ENCODE peak calls at places on chromosome 19, in five cellular contexts. B is uterus; E is tibial artery; D is sigmoid colon; P is CD8-positive, alpha-beta T cell. H is an unnamed sample. For H3K4me1, the result is how much of the 10 kb centered on the place peaks cover.

GRCh38 chr19:18496167-18496979 is 25.5 kb downstream of the ELL start:
- DNase-seq in B (no peak), E (no peak), D (no peak), P (peak), H (peak)

GRCh38 chr19:51295382-51296126 is 15.9 kb upstream of the IGLON5 start:
- DNase-seq in B (no peak), E (no peak), D (no peak), P (no peak), H (no peak)

GRCh38 chr19:8069116-8069973 is 16.8 kb downstream of the CCL25 start:
- DNase-seq in B (no peak), E (no peak), D (no peak), P (no peak), H (no peak)

GRCh38 chr19:34778342-34778741 is 5.3 kb upstream of the ZNF599 start:
- DNase-seq in B (no peak), E (no peak), D (no peak), P (no peak), H (no peak)

GRCh38 chr19:33293255-33294057 is 8.9 kb downstream of the CEBPA start:
- DNase-seq in B (peak), E (no peak), D (no peak), P (no peak), H (no peak)

GRCh38 chr19:58274771-58275199 is 4.0 kb upstream of the ZNF8 start:
- DNase-seq in B (no peak), E (no peak), D (no peak), P (no peak), H (no peak)

GRCh38 chr19:9720541-9720940 is 45.6 kb upstream of the ZNF562 start:
- DNase-seq in B (no peak), E (no peak), D (no peak), P (no peak), H (no peak)

GRCh38 chr19:33697766-33698165 is 76.0 kb downstream of the CHST8 start:
- DNase-seq in B (no peak), E (no peak), D (no peak), P (no peak), H (no peak)

GRCh38 chr19:57377498-57378146 is 12.0 kb upstream of the ZNF548 start:
- DNase-seq in B (no peak), E (no peak), D (no peak), P (no peak), H (no peak)

GRCh38 chr19:19405919-19406877 is 723 bp downstream of the GATAD2A start:
- DNase-seq in B (peak), E (peak), D (peak), P (peak), H (peak)

GRCh38 chr19:55437410-55437809 is 5.7 kb downstream of the SHISA7 start:
- DNase-seq in B (no peak), E (no peak), D (no peak), P (no peak), H (peak)

GRCh38 chr19:5947435-5947834 is 30.5 kb downstream of the RANBP3 start:
- DNase-seq in B (peak), E (peak), D (peak), P (no peak), H (peak)

GRCh38 chr19:54439174-54439851 is 9.7 kb upstream of the LENG8 start:
- DNase-seq in B (no peak), E (no peak), D (no peak), P (peak), H (no peak)

GRCh38 chr19:10701955-10702307 is 692 bp downstream of the QTRT1 start:
- DNase-seq in B (no peak), E (no peak), D (no peak), P (no peak), H (no peak)

GRCh38 chr19:51000981-51001380 is 423 bp downstream of the KLK8 start:
- DNase-seq in B (no peak), E (no peak), D (peak), P (no peak), H (no peak)

GRCh38 chr19:8085606-8086464 is 33.3 kb downstream of the CCL25 start:
- DNase-seq in B (no peak), E (no peak), D (no peak), P (no peak), H (no peak)

GRCh38 chr19:7970716-7971448 is 27.4 kb upstream of the TIMM44 start:
- DNase-seq in B (no peak), E (no peak), D (no peak), P (no peak), H (no peak)

GRCh38 chr19:51694318-51695085 is 1.4 kb downstream of the SPACA6 start:
- DNase-seq in B (no peak), E (no peak), D (no peak), P (no peak), H (no peak)

GRCh38 chr19:7242601-7243258 is 51.5 kb downstream of the INSR start:
- DNase-seq in B (peak), E (no peak), D (no peak), P (no peak), H (no peak)

GRCh38 chr19:50462970-50463369 is 13.3 kb upstream of the EMC10 start:
- DNase-seq in B (no peak), E (no peak), D (no peak), P (no peak), H (no peak)

GRCh38 chr19:18153555-18154134 is 682 bp downstream of the PIK3R2 start:
- DNase-seq in B (no peak), E (no peak), D (no peak), P (peak), H (no peak)

GRCh38 chr19:2561895-2562294 is 86.0 kb downstream of the GADD45B start:
- DNase-seq in B (no peak), E (no peak), D (no peak), P (peak), H (peak)

GRCh38 chr19:44515031-44515430 is 14.4 kb downstream of the CEACAM20 start:
- DNase-seq in B (no peak), E (no peak), D (no peak), P (no peak), H (no peak)

GRCh38 chr19:58229255-58229639 is 533 bp downstream of the ZNF544 start:
- DNase-seq in B (no peak), E (no peak), D (no peak), P (no peak), H (no peak)

GRCh38 chr19:50475736-50476223 is 527 bp upstream of the EMC10 start:
- DNase-seq in B (no peak), E (no peak), D (no peak), P (no peak), H (no peak)

GRCh38 chr19:35736913-35737886 is 5.1 kb downstream of the IGFLR1 start:
- DNase-seq in B (no peak), E (no peak), D (no peak), P (peak), H (no peak)

GRCh38 chr19:31626941-31627340 is 277.7 kb upstream of the TSHZ3 start:
- DNase-seq in B (no peak), E (no peak), D (no peak), P (no peak), H (no peak)

GRCh38 chr19:6718741-6719539 is 1.5 kb downstream of the C3 start:
- DNase-seq in B (no peak), E (no peak), D (peak), P (peak), H (no peak)

GRCh38 chr19:18519962-18520847 is 1.7 kb downstream of the ELL start:
- DNase-seq in B (peak), E (no peak), D (peak), P (peak), H (peak)

GRCh38 chr19:45547965-45548609 is 36.5 kb downstream of the OPA3 start:
- DNase-seq in B (no peak), E (no peak), D (no peak), P (no peak), H (no peak)

GRCh38 chr19:10568826-10569651 is at the start of gene CDKN2D:
- DNase-seq in B (peak), E (peak), D (peak), P (peak), H (peak)

GRCh38 chr19:19561946-19562664 is 24.0 kb downstream of the CILP2 start:
- DNase-seq in B (no peak), E (no peak), D (no peak), P (no peak), H (no peak)

GRCh38 chr19:44685877-44686276 is 13.1 kb upstream of the CEACAM16 start:
- DNase-seq in B (no peak), E (no peak), D (no peak), P (no peak), H (no peak)

DNA sequence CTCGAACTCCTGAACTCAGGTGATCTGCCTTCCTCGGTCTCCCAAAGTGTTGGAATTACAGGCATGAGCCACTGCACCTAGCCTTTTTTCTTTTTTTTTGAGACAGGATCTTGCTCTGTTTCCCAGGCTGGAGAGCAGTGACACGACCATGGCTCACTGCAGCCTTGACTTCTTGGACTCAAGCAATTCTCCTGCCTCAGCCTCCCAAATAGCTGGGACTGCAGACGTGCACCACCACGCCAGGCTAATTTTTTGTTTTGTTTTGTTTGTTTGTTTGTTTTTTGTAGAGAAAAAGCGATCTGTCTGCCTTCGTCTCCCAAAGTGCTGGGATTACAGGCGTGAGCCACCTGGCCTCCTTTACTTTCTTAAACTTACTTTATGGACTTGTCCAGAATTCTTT is 6.5 kb upstream of the SIN3B start:
- DNase-seq in B (no peak), E (no peak), D (no peak), P (no peak), H (no peak)
- H3K4me1 ChIP-seq in B (under half), E (under half), D (under half), P (under half), H (under half)

GRCh38 chr19:3670796-3671679 is 29.2 kb downstream of the PIP5K1C start:
- DNase-seq in B (peak), E (peak), D (peak), P (no peak), H (peak)
- H3K4me3 ChIP-seq in B (peak), E (peak), D (peak), P (peak), H (peak)

GRCh38 chr19:15263361-15263985 is 31.2 kb upstream of the EPHX3 start:
- DNase-seq in B (no peak), E (no peak), D (no peak), P (no peak), H (no peak)
- H3K27ac ChIP-seq in B (peak), E (peak), D (peak), P (no peak), H (peak)

GRCh38 chr19:38298841-38299680 is 5.0 kb upstream of the C19orf33 start:
- DNase-seq in B (no peak), E (no peak), D (no peak), P (no peak), H (no peak)
- H3K4me1 ChIP-seq in B (under half), E (under half), D (under half), P (under half), H (under half)

DNA sequence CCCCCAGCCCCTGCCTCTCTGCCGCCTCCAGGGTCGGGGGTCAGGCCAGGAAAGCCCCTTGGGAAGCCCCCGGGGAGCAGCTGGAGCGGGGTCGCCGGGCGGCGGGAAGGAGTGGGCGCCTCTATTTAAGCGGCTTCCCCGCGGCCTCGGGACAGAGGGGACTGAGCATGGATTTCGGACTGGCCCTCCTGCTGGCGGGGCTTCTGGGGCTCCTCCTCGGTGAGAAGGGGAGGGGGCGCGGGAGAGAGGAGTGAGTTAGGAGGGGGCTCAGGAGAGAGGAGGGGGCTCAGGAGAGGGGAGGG is at the start of gene MADCAM1:
- DNase-seq in B (no peak), E (no peak), D (no peak), P (no peak), H (no peak)
- H3K4me3 ChIP-seq in B (no peak), E (no peak), D (no peak), P (no peak), H (no peak)

GRCh38 chr19:46761418-46761831 is 15.2 kb upstream of the STRN4 start:
- DNase-seq in B (no peak), E (no peak), D (no peak), P (no peak), H (no peak)

GRCh38 chr19:46762245-46762890 is 16.1 kb upstream of the STRN4 start:
- DNase-seq in B (no peak), E (no peak), D (no peak), P (no peak), H (no peak)

GRCh38 chr19:46766569-46767317 is 20.5 kb upstream of the STRN4 start:
- DNase-seq in B (no peak), E (no peak), D (peak), P (peak), H (peak)

GRCh38 chr19:46760363-46760762 is 14.1 kb upstream of the STRN4 start:
- DNase-seq in B (no peak), E (no peak), D (peak), P (no peak), H (no peak)

GRCh38 chr19:46764817-46765291 is 18.6 kb upstream of the STRN4 start:
- DNase-seq in B (no peak), E (no peak), D (peak), P (no peak), H (no peak)
- H3K27ac ChIP-seq in B (no peak), E (no peak), D (no peak), P (no peak), H (no peak)

GRCh38 chr19:41296323-41296935 is 13.5 kb upstream of the CCDC97 start:
- DNase-seq in B (no peak), E (no peak), D (no peak), P (no peak), H (no peak)
- H3K4me1 ChIP-seq in B (under half), E (under half), D (under half), P (half or more), H (half or more)

GRCh38 chr19:13024958-13025653 is 29.8 kb downstream of the NFIX start:
- DNase-seq in B (no peak), E (peak), D (peak), P (no peak), H (no peak)
- H3K4me3 ChIP-seq in B (peak), E (peak), D (peak), P (peak), H (peak)

H was measured in left ventricle myocardium inferior.